ENCODE peak calls at places on chromosomes 3 and 15, in eight cellular contexts. B is T-helper 2 cell, Q is NCI-H1436 treated with DMSO at 0.1 percent for 48 hours, J is RCC 7860, X is kidney glomerular epithelial cell, S is T-helper 1 cell, W is left ventricle myocardium inferior, T is smooth muscle cell of the brain vasculature. H is an unnamed sample.

GRCh38 chr3:9782777-9783176 is 9.5 kb downstream of the TADA3 start:
- DNase-seq in J (peak), B (peak), W (no peak), T (no peak), X (no peak), Q (no peak), S (no peak), H (no peak)

GRCh38 chr3:18827664-18828063 is 320.6 kb upstream of the KCNH8 start:
- DNase-seq in B (peak), J (no peak), W (no peak), Q (no peak), T (no peak), S (no peak), X (no peak), H (no peak)

GRCh38 chr3:141128126-141128777 is 77.1 kb downstream of the SPSB4 start:
- DNase-seq in W (no peak), S (no peak), X (no peak), Q (no peak), T (no peak), B (no peak), J (no peak), H (no peak)

GRCh38 chr3:13233487-13234154 is 160.4 kb upstream of the IQSEC1 start:
- DNase-seq in B (peak), S (no peak), J (no peak), Q (no peak), X (no peak), T (no peak), W (no peak), H (no peak)

GRCh38 chr3:111106993-111107392 is 35.4 kb downstream of the NECTIN3 start:
- DNase-seq in Q (no peak), J (no peak), S (no peak), X (no peak), T (no peak), B (no peak), W (no peak), H (no peak)

GRCh38 chr3:52444860-52445793 is at the start of gene SEMA3G:
- DNase-seq in W (peak), Q (no peak), S (peak), J (peak), X (peak), B (peak), T (no peak), H (no peak)

GRCh38 chr3:44078863-44079262 is 162.8 kb upstream of the TOPAZ1 start:
- DNase-seq in Q (no peak), J (no peak), T (no peak), X (no peak), B (no peak), W (no peak), S (no peak), H (no peak)

GRCh38 chr3:59143447-59143846 is 93.6 kb upstream of the CFAP20DC start:
- DNase-seq in W (no peak), B (no peak), X (no peak), T (no peak), Q (no peak), S (no peak), J (no peak), H (no peak)

GRCh38 chr3:79027593-79027992 is 740.2 kb downstream of the ROBO1 start:
- DNase-seq in T (no peak), B (no peak), Q (peak), W (no peak), S (no peak), J (no peak), X (no peak), H (no peak)

GRCh38 chr3:153032891-153033290 is 129.1 kb upstream of the RAP2B start:
- DNase-seq in B (no peak), T (no peak), W (no peak), J (no peak), X (no peak), Q (no peak), S (no peak), H (no peak)

GRCh38 chr3:32818431-32819085 is 761 bp downstream of the TRIM71 start:
- DNase-seq in S (no peak), X (no peak), B (peak), W (no peak), Q (no peak), T (no peak), J (no peak), H (no peak)

GRCh38 chr3:42852443-42852842 is 23.2 kb downstream of the CYP8B1 start:
- DNase-seq in Q (no peak), J (no peak), B (no peak), T (no peak), X (no peak), S (no peak), W (no peak), H (no peak)

GRCh38 chr3:167941234-167941995 is 154.3 kb downstream of the GOLIM4 start:
- DNase-seq in B (peak), T (peak), Q (no peak), X (no peak), J (peak), W (no peak), S (no peak), H (no peak)

GRCh38 chr3:27458929-27459328 is 25.3 kb downstream of the SLC4A7 start:
- DNase-seq in B (no peak), S (no peak), X (no peak), Q (no peak), W (no peak), J (no peak), T (no peak), H (no peak)

GRCh38 chr3:156676467-156677119 is 2.2 kb downstream of the TIPARP start:
- DNase-seq in J (no peak), S (no peak), X (no peak), T (no peak), W (no peak), B (peak), Q (no peak), H (no peak)

GRCh38 chr15:51093865-51094605 is 671 bp downstream of the TNFAIP8L3 start:
- DNase-seq in W (peak), X (no peak), T (no peak), S (no peak), Q (no peak), B (no peak), J (no peak), H (peak)

GRCh38 chr15:73956276-73957086 is 30.2 kb downstream of the LOXL1 start:
- DNase-seq in W (no peak), J (peak), S (no peak), X (peak), B (no peak), Q (no peak), T (no peak), H (no peak)

GRCh38 chr3:129597087-129597791 is 9.2 kb downstream of the PLXND1 start:
- DNase-seq in Q (no peak), W (peak), S (no peak), T (no peak), B (no peak), X (no peak), J (no peak), H (peak)

GRCh38 chr3:53630547-53630946 is 136.1 kb downstream of the CACNA1D start:
- DNase-seq in X (no peak), B (no peak), Q (no peak), W (no peak), J (no peak), S (no peak), T (no peak), H (no peak)

GRCh38 chr3:97559398-97559797 is 205.2 kb upstream of the ARL6 start:
- DNase-seq in J (no peak), X (no peak), T (no peak), W (no peak), Q (no peak), B (no peak), S (no peak), H (no peak)

GRCh38 chr15:88981244-88982215 is 68.4 kb upstream of the MFGE8 start:
- DNase-seq in T (no peak), S (no peak), Q (no peak), W (no peak), X (peak), J (peak), B (no peak), H (no peak)

GRCh38 chr3:52119826-52120225 is 34.4 kb downstream of the POC1A start:
- DNase-seq in J (no peak), X (no peak), S (no peak), W (no peak), Q (no peak), T (no peak), B (no peak), H (no peak)

GRCh38 chr3:126714296-126714900 is 10.4 kb downstream of the CHCHD6 start:
- DNase-seq in W (no peak), B (no peak), S (no peak), X (no peak), Q (no peak), T (no peak), J (no peak), H (no peak)

GRCh38 chr3:196518999-196519737 is 4.0 kb upstream of the SMCO1 start:
- DNase-seq in T (peak), Q (no peak), S (peak), W (peak), X (no peak), B (peak), J (peak), H (no peak)

GRCh38 chr15:71708052-71708432 is 102.3 kb upstream of the NR2E3 start:
- DNase-seq in Q (no peak), S (no peak), T (no peak), X (no peak), B (no peak), W (no peak), J (no peak), H (no peak)

GRCh38 chr3:115359507-115359906 is 212.4 kb upstream of the ZBTB20 start:
- DNase-seq in J (no peak), X (no peak), Q (no peak), S (no peak), T (peak), B (peak), W (no peak), H (no peak)

GRCh38 chr15:85377986-85378385 is 2.4 kb upstream of the AKAP13 start:
- DNase-seq in B (no peak), T (no peak), Q (no peak), X (no peak), J (no peak), W (no peak), S (no peak), H (no peak)

H was measured in ovary.